ENCODE peak calls at places on chromosomes 3 and 15, in ten cellular contexts. T is neural progenitor cell, L is SK-N-SH, P is mammary epithelial cell, B is stomach, S is tibial nerve, D is upper lobe of right lung, A is OCI-LY7, F is cardiac muscle cell, V is BE2C. X is an unnamed sample.

GRCh38 chr15:27341780-27342343 is 370.9 kb downstream of the GABRG3 start:
- DNase-seq in A (no peak), B (no peak), S (no peak), L (no peak), T (no peak), P (no peak), D (no peak), F (no peak), V (no peak), X (no peak)

GRCh38 chr15:84715442-84716035 is 400 bp downstream of the SEC11A start:
- DNase-seq in L (peak; percentile 27), B (peak; percentile 32), A (peak; percentile 41), S (no peak), V (peak; percentile 24), P (peak; percentile 65), T (peak; percentile 53), F (peak; percentile 42), D (no peak), X (no peak)

GRCh38 chr15:82625136-82625535 is 22.0 kb downstream of the CPEB1 start:
- DNase-seq in L (no peak), D (no peak), A (no peak), V (no peak), T (no peak), P (no peak), B (no peak), S (no peak), F (no peak), X (no peak)

GRCh38 chr3:85912981-85913380 is 954.2 kb downstream of the CADM2 start:
- DNase-seq in P (peak; percentile 16), S (no peak), F (no peak), A (no peak), V (no peak), B (no peak), L (no peak), D (no peak), T (no peak), X (no peak)

GRCh38 chr3:114627760-114628159 is 333.9 kb downstream of the TIGIT start:
- DNase-seq in S (peak; percentile 50), P (no peak), B (no peak), D (no peak), V (no peak), T (no peak), F (peak; percentile 87), L (no peak), A (no peak), X (no peak)

GRCh38 chr15:30001592-30001991 is 81.2 kb upstream of the GOLGA8J start:
- DNase-seq in P (peak; percentile 9), D (no peak), L (no peak), T (peak; percentile 8), S (no peak), A (no peak), F (no peak), B (no peak), V (no peak), X (no peak)

GRCh38 chr3:143207338-143207961 is 87.9 kb downstream of the CHST2 start:
- DNase-seq in A (peak; percentile 92), S (no peak), V (no peak), F (peak; percentile 51), T (peak; percentile 29), P (peak; percentile 48), D (no peak), L (no peak), B (no peak), X (no peak)

GRCh38 chr3:126365351-126366274 is 8.4 kb upstream of the KLF15 start:
- DNase-seq in L (no peak), F (no peak), V (no peak), S (no peak), T (no peak), D (peak; percentile 52), B (no peak), A (no peak), P (no peak), X (peak; percentile 25)

GRCh38 chr3:177792363-177793030 is 595.2 kb upstream of the TBL1XR1 start:
- DNase-seq in B (no peak), D (no peak), A (no peak), F (peak; percentile 36), L (no peak), S (no peak), V (no peak), P (no peak), T (no peak), X (no peak)

GRCh38 chr15:84001655-84002054 is 233.9 kb upstream of the GOLGA6L4 start:
- DNase-seq in V (no peak), B (no peak), A (no peak), T (no peak), P (no peak), F (no peak), S (no peak), D (no peak), L (no peak), X (no peak)

GRCh38 chr15:40128746-40129660 is 20.3 kb upstream of the BMF start:
- DNase-seq in D (no peak), L (no peak), F (no peak), T (no peak), P (no peak), V (no peak), B (no peak), S (no peak), A (no peak), X (no peak)

GRCh38 chr15:37837276-37837675 is 97.2 kb upstream of the TMCO5A start:
- DNase-seq in S (no peak), T (no peak), L (no peak), D (no peak), F (peak; percentile 71), B (no peak), V (no peak), P (no peak), A (no peak), X (no peak)

GRCh38 chr3:177770821-177771220 is 573.5 kb upstream of the TBL1XR1 start:
- DNase-seq in T (no peak), D (no peak), P (peak; percentile 50), B (no peak), S (no peak), A (no peak), F (no peak), V (no peak), L (no peak), X (no peak)

GRCh38 chr3:185807455-185808068 is 17.3 kb downstream of the IGF2BP2 start:
- DNase-seq in V (no peak), F (peak; percentile 63), B (no peak), P (peak; percentile 97), L (no peak), A (no peak), S (no peak), D (no peak), T (peak; percentile 25), X (no peak)

GRCh38 chr3:24069045-24069444 is 124.0 kb downstream of the NR1D2 start:
- DNase-seq in A (peak; percentile 13), V (no peak), L (no peak), S (no peak), T (peak; percentile 31), D (no peak), P (no peak), B (no peak), F (peak; percentile 25), X (no peak)
- TF ChIP-seq CTCF in A (peak; percentile 62), V (no peak), L (peak; percentile 61), S (no peak), T (peak; percentile 51), D (peak; percentile 25), P (no peak), B (no peak), F (peak; percentile 25), X (peak; percentile 36)

DNA sequence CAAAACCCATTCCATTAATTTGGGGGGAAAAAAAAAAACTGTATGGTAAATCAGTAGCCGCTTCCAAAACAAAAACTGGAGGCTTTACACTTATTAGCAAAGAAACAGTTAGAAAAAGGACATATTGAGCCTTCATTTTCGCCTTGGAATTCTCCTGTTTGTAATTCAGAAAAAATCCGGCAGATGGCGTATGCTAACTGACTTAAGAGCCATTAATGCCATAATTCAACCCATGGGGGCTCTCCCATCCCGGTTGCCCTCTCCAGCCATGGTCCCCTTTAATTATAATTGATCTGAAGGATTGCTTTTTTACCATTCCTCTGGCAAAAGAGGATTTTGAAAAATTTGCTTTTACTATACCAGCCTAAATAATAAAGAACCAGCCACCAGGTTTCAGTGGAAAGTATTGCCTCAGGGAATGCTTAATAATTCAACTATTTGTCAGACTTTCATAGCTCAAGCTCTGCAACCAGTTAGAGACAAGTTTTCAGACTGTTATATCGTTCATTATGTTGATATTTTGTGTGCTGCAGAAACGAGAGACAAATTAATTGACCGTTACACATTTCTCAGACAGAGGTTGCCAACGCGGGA is 9.4 kb upstream of the RPL24 start:
- DNase-seq in T (peak; percentile 79), V (peak; percentile 50), L (peak; percentile 33), B (no peak), D (no peak), P (peak; percentile 38), A (peak; percentile 81), S (peak; percentile 88), F (peak; percentile 68), X (no peak)
- H3K4me3 ChIP-seq in T (no peak overlapping the region), V (peak overlapping the region; percentile 24), L (peak overlapping the region; percentile 19), B (no peak overlapping the region), D (no peak overlapping the region), P (no peak overlapping the region), A (no peak overlapping the region), S (no peak overlapping the region), F (no peak overlapping the region), X (no peak overlapping the region)

GRCh38 chr15:92936138-92936537 is 36.0 kb downstream of the CHD2 start:
- DNase-seq in T (no peak), A (no peak), L (no peak), D (no peak), S (no peak), F (no peak), V (no peak), B (no peak), P (no peak), X (no peak)
- H3K36me3 ChIP-seq in T (peaks cover 49% of the 10 kb centered on the region), A (peaks cover 95% of the 10 kb centered on the region), L (peaks cover 96% of the 10 kb centered on the region), D (peaks cover 98% of the 10 kb centered on the region), S (peaks cover 2% of the 10 kb centered on the region), F (peaks cover 70% of the 10 kb centered on the region), V (peaks cover 81% of the 10 kb centered on the region), B (peaks cover 97% of the 10 kb centered on the region), P (peaks cover 49% of the 10 kb centered on the region), X (peaks cover 97% of the 10 kb centered on the region)

GRCh38 chr3:99637381-99638111 is 848 bp upstream of the COL8A1 start:
- DNase-seq in L (peak; percentile 3), D (no peak), F (peak; percentile 67), A (no peak), S (peak; percentile 54), T (peak; percentile 59), V (no peak), P (peak; percentile 83), B (no peak), X (no peak)

GRCh38 chr3:99634881-99635280 is 3.5 kb upstream of the COL8A1 start:
- DNase-seq in D (no peak), V (no peak), A (no peak), F (no peak), T (no peak), B (no peak), P (peak; percentile 48), S (no peak), L (no peak), X (no peak)

GRCh38 chr3:99635348-99635747 is 3.0 kb upstream of the COL8A1 start:
- DNase-seq in S (no peak), V (no peak), T (no peak), A (no peak), F (no peak), P (no peak), D (no peak), L (no peak), B (no peak), X (no peak)

GRCh38 chr3:99638244-99638948 is at the start of gene COL8A1:
- DNase-seq in D (peak; percentile 78), P (peak; percentile 83), V (no peak), S (peak; percentile 71), B (no peak), T (peak; percentile 57), L (no peak), A (no peak), F (peak; percentile 77), X (peak; percentile 76)

GRCh38 chr3:99637041-99637380 is 1.4 kb upstream of the COL8A1 start:
- DNase-seq in B (no peak), D (no peak), P (peak; percentile 86), A (no peak), F (peak; percentile 63), S (no peak), L (no peak), T (peak; percentile 33), V (no peak), X (no peak)
- TF ChIP-seq CTCF in B (no peak), D (no peak), P (no peak), A (no peak), F (peak; percentile 22), S (no peak), L (peak; percentile 33), T (no peak), V (no peak), X (no peak)

X was measured in lower lobe of right lung.